ENCODE peak calls at places on chromosomes 6 and 20, in four cellular contexts. B is mucosa of descending colon, J is pancreas, N is aorta. S is an unnamed sample. For H3K4me1, the result is how much of the 10 kb centered on the place peaks cover.

GRCh38 chr20:53208110-53208908 is 236.2 kb downstream of the TSHZ2 start:
- DNase-seq in N (no peak), J (no peak), B (no peak), S (no peak)

GRCh38 chr20:23889775-23890187 is 10.2 kb upstream of the CST5 start:
- DNase-seq in J (peak), N (no peak), B (no peak), S (peak)

GRCh38 chr6:142542704-142543233 is 241.0 kb downstream of the ADGRG6 start:
- DNase-seq in J (no peak), B (no peak), N (peak), S (peak)

GRCh38 chr6:12371151-12371550 is 81.0 kb downstream of the EDN1 start:
- DNase-seq in B (no peak), J (no peak), N (no peak), S (no peak)

GRCh38 chr6:143596857-143597256 is 80.9 kb upstream of the PHACTR2 start:
- DNase-seq in J (no peak), N (peak), B (no peak), S (peak)

GRCh38 chr20:45545754-45546453 is 1.3 kb downstream of the EPPIN start:
- DNase-seq in J (no peak), B (no peak), N (no peak), S (no peak)

GRCh38 chr6:134421496-134421895 is 103.6 kb upstream of the SGK1 start:
- DNase-seq in B (no peak), N (no peak), J (no peak), S (no peak)

GRCh38 chr20:38805958-38806854 is 709 bp downstream of the PPP1R16B start:
- DNase-seq in J (peak), N (peak), B (peak), S (no peak)

GRCh38 chr6:109342564-109342963 is 39.7 kb downstream of the CD164 start:
- DNase-seq in N (no peak), B (no peak), J (no peak), S (no peak)

GRCh38 chr6:67640462-67640861 is 994.6 kb upstream of the ADGRB3 start:
- DNase-seq in N (no peak), B (no peak), J (no peak), S (no peak)

GRCh38 chr20:47541355-47541922 is 39.8 kb downstream of the NCOA3 start:
- DNase-seq in N (no peak), J (no peak), B (no peak), S (no peak)

GRCh38 chr20:47544852-47545251 is 43.2 kb downstream of the NCOA3 start:
- DNase-seq in B (no peak), J (no peak), N (no peak), S (no peak)

GRCh38 chr20:47544240-47544639 is 42.6 kb downstream of the NCOA3 start:
- DNase-seq in N (no peak), B (no peak), J (no peak), S (no peak)

GRCh38 chr20:47540443-47541354 is 39.0 kb downstream of the NCOA3 start:
- DNase-seq in B (no peak), N (no peak), J (no peak), S (no peak)

GRCh38 chr20:47543006-47543431 is 41.3 kb downstream of the NCOA3 start:
- DNase-seq in N (no peak), B (no peak), J (no peak), S (no peak)
- H3K4me1 ChIP-seq in N (under half), B (under half), J (under half), S (under half)

GRCh38 chr20:3904224-3904623 is 15.0 kb downstream of the PANK2 start:
- DNase-seq in J (no peak), B (no peak), N (no peak), S (no peak)
- H3K4me1 ChIP-seq in J (under half), B (under half), N (under half), S (half or more)

DNA sequence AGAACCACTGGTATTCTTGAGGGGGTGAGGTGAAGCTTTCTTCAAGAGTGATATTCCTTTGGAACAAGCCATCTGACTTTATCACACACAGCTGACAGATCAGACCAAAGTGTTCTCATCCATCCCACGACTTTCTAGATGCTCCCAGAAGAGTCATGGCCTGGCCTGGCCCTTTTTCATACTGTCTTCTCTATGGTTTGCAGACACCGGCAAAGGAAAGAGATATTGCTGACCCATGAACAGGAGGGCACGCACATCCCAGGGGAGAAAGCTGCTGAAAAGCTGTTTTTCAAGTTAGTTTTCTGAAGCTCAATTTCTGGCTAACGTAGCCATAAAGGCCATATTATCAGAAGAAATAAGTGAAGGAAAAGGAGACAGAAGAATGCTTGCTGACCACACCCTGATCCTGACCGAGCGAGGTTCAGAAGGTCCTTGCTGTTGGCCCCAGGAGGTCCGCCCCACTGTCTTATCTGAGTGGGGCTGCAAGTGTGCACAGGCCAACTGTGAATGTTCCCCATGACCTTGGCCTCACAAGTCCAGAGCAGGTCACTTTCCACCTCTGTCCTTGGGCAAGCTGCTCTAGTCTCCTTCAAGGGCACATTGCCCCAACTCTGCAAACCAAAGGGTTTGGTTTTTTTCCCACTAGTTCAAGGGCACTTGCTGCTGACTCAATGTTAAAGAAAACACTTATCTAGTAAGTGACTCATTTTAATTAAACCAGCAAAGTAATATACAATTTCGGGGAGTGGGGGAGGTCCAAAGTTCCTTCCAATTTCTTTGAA is 2.0 kb downstream of the ACSS1 start:
- DNase-seq in N (no peak), B (no peak), J (peak), S (peak)
- H3K4me1 ChIP-seq in N (under half), B (under half), J (under half), S (half or more)

GRCh38 chr20:59830107-59831023 is 103.1 kb downstream of the SYCP2 start:
- DNase-seq in J (peak), B (no peak), N (no peak), S (peak)
- H3K4me1 ChIP-seq in J (under half), B (under half), N (under half), S (under half)

GRCh38 chr6:9064156-9064555 is 628.8 kb upstream of the SLC35B3 start:
- DNase-seq in B (no peak), J (no peak), N (no peak), S (no peak)
- H3K4me1 ChIP-seq in B (under half), J (under half), N (under half), S (under half)

DNA sequence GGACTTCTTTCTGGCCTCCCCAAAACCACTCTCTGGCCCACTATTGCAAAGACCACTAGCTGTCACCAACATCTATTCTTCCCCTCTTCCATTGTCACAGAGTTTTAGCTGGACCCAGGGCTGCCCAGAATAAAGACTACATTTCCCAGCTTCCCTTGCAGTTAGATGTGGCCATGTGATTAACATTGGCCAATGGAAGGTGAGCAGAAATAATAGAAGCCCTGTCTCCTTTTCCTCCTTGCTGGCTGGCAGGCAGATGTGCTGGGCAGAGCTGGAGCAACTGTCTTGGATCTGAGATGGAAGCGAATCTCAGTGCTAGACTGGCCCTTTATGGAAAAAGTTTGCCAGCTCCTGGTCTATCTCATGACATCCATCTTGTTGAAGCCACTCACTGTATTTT is 97.0 kb downstream of the KCNB1 start:
- DNase-seq in N (no peak), J (no peak), B (no peak), S (peak)
- H3K4me1 ChIP-seq in N (under half), J (under half), B (under half), S (under half)

GRCh38 chr6:94894300-94894699 is 683.0 kb upstream of the MANEA start:
- DNase-seq in N (no peak), J (no peak), B (no peak), S (no peak)

GRCh38 chr6:94893327-94893726 is 684.0 kb upstream of the MANEA start:
- DNase-seq in B (no peak), N (no peak), J (no peak), S (no peak)
- H3K4me1 ChIP-seq in B (under half), N (under half), J (under half), S (under half)

DNA sequence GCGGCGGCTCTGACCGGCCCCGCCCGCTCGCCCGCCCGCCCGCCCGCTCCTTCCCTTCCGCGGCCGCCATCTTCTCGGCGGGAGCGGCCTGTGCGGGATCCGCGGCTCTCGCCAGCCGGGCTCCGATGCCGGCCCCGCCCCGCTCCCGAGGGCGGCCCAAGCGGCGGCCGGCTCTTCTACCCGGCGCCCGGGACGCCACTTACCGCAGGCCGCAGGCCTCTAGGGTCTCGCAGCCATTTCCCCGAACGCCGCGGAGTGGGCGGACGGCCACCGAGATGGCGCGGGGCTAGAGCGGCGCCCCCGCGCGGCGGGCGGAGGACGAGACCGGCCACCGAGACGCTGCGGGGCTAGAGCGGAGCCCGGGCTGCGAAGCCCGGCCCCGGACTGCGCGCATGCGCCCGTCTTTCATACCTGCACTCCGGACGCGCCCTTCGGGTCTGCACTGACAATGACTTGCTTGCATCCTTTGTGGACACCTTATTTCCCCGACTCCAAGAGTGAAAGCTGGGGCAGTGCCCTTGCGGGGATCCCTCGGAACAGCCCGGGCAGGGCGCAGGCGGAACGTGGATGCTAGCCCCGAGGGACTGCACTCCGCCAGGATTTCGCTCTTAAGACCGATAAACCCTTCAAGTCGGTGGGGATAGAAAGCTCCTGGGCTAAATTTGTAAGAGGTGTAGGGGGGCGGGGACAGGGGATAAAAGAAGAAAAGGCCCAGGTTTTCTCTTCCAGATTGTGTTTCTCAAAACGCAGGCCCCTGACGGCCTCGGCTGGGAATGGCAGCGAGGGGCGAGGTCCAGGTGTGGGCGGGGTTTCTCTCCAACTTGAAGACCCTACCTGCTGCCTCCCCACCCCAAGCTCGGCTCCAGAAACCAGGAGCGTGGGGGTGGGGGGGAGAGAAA is at the start of gene DIDO1:
- DNase-seq in B (peak), N (peak), J (peak), S (peak)
- H3K4me1 ChIP-seq in B (half or more), N (under half), J (under half), S (half or more)

DNA sequence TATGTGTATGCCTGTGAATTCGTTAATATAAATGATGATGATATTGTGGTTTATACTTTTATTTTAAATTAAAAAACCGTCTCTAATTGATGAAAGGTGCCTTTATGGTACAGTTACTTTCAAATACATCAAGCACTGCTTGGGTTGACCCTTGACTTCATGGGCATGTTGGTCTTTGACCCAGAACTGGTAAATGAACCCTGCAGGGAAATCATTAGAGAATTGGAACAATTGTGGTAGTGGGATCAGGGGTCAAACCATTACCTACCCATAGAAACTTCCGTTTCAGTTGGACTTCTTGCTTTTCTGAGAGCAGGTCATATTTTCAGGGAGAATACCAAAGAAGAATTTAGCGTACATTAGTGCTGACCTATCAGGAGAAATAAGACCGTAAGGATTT is 258.0 kb downstream of the TMEM242 start:
- DNase-seq in B (no peak), N (no peak), J (no peak), S (no peak)
- H3K4me1 ChIP-seq in B (under half), N (under half), J (under half), S (under half)

DNA sequence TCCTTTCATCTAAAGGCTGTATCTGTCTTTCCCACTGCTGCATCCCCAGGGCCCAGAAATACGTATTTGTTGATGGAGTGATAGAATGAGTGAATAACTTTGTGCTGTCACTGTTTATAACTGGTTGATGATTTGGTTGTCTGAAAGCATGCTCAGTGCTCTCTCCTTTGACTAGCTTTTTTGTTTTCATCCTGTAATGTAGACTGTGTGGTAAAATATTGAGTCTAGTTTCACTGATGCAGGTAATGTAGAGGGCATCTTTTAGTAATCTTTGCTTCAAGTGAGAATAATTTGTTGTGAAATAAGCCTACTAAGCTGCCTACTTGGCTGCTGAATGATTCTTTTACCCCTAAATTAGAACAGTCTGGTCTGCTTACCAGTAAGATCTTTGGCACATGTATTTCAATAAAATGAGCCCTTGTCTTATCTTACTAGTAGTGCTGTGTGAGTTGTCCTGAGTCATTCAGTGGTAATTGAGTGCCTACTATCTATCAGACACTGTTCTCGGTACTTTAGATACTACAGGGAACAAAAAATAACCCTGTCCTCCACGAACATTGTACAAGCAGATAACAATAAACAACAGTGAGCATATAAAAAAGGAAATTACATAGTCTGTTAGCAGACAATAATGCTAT is 39.9 kb downstream of the MAPK14 start:
- DNase-seq in B (no peak), J (no peak), N (no peak), S (no peak)
- H3K4me1 ChIP-seq in B (under half), J (under half), N (under half), S (under half)

S was measured in testis.